ENCODE peak calls at places on chromosomes 7 and 10, in four cellular contexts. P is neuronal stem cell; E is epithelial cell of prostate; T is stimulated activated CD4-positive, alpha-beta T cell treated with anti-CD3 and anti-CD28 coated beads, Interleukin-4, amount 100 ng/mL, for 4 hours. A is an unnamed sample.

GRCh38 chr10:72334196-72334831 is 20.4 kb downstream of the DNAJB12 start:
- DNase-seq in E (no peak), T (no peak), P (peak), A (no peak)

GRCh38 chr10:61957806-61958205 is 56.3 kb downstream of the ARID5B start:
- DNase-seq in P (no peak), T (no peak), E (no peak), A (no peak)

GRCh38 chr7:149820622-149821190 is 17.5 kb upstream of the ZNF862 start:
- DNase-seq in P (no peak), E (no peak), T (no peak), A (no peak)

GRCh38 chr10:4691301-4691700 is 134.7 kb upstream of the AKR1E2 start:
- DNase-seq in T (no peak), E (no peak), P (no peak), A (no peak)

GRCh38 chr7:16028651-16029050 is 342.2 kb upstream of the MEOX2 start:
- DNase-seq in T (no peak), E (no peak), P (no peak), A (no peak)

GRCh38 chr7:19519443-19519977 is 189.3 kb downstream of the POLR1F start:
- DNase-seq in T (no peak), P (no peak), E (no peak), A (no peak)

GRCh38 chr7:33719059-33719581 is 186.2 kb upstream of the BMPER start:
- DNase-seq in T (no peak), P (no peak), E (no peak), A (no peak)

GRCh38 chr7:29457565-29457971 is 106.1 kb upstream of the PRR15 start:
- DNase-seq in E (no peak), T (no peak), P (no peak), A (no peak)

GRCh38 chr7:39926111-39926510 is 23.9 kb upstream of the CDK13 start:
- DNase-seq in T (no peak), E (no peak), P (no peak), A (no peak)

GRCh38 chr10:66917104-66917503 is 8.7 kb upstream of the LRRTM3 start:
- DNase-seq in P (no peak), T (no peak), E (no peak), A (no peak)

GRCh38 chr7:130721486-130722277 is 12.3 kb downstream of the KLF14 start:
- DNase-seq in E (no peak), T (no peak), P (peak), A (peak)

GRCh38 chr7:98254951-98255610 is 3.0 kb upstream of the TECPR1 start:
- DNase-seq in P (no peak), E (no peak), T (no peak), A (no peak)

GRCh38 chr7:56181010-56181409 is 64.8 kb upstream of the NUPR2 start:
- DNase-seq in T (no peak), E (no peak), P (no peak), A (no peak)

GRCh38 chr10:405648-406047 is 270.4 kb downstream of the ZMYND11 start:
- DNase-seq in E (no peak), T (no peak), P (no peak), A (no peak)

GRCh38 chr7:44305564-44306507 is 19.6 kb downstream of the CAMK2B start:
- DNase-seq in T (no peak), P (no peak), E (no peak), A (no peak)

GRCh38 chr10:69494626-69495558 is 43.6 kb downstream of the TSPAN15 start:
- DNase-seq in T (no peak), E (no peak), P (no peak), A (no peak)

GRCh38 chr7:149824301-149824741 is 13.9 kb upstream of the ZNF862 start:
- DNase-seq in T (no peak), P (no peak), E (no peak), A (no peak)

GRCh38 chr10:118251791-118252190 is 90.3 kb downstream of the FAM204A start:
- DNase-seq in P (no peak), T (no peak), E (no peak), A (no peak)

GRCh38 chr7:156616269-156617202 is 24.0 kb upstream of the RNF32 start:
- DNase-seq in E (no peak), P (no peak), T (no peak), A (peak)

GRCh38 chr10:86957471-86958108 is at the start of gene MMRN2:
- DNase-seq in T (no peak), E (no peak), P (no peak), A (no peak)

GRCh38 chr10:84452006-84452405 is 123.6 kb downstream of the CCSER2 start:
- DNase-seq in E (no peak), P (no peak), T (no peak), A (no peak)

GRCh38 chr7:46230298-46231295 is 309.5 kb upstream of the IGFBP3 start:
- DNase-seq in T (no peak), P (no peak), E (no peak), A (no peak)

GRCh38 chr7:131619336-131620305 is 63.2 kb upstream of the PODXL start:
- DNase-seq in P (no peak), T (no peak), E (peak), A (no peak)

GRCh38 chr7:141695803-141696289 is 6.1 kb downstream of the DENND11 start:
- DNase-seq in P (no peak), T (no peak), E (no peak), A (no peak)

GRCh38 chr10:84948644-84949043 is 620.3 kb downstream of the CCSER2 start:
- DNase-seq in T (no peak), P (no peak), E (no peak), A (no peak)